ENCODE peak calls at places on chromosome 19, in eight cellular contexts. H, P, R, G, A, S, K and T are unnamed samples.

GRCh38 chr19:58052256-58052655 is 6.8 kb upstream of the ZNF135 start:
- DNase-seq in H (no peak), P (no peak), R (no peak), G (no peak), A (no peak), S (no peak), K (no peak), T (no peak)

GRCh38 chr19:19568802-19569756 is 31.0 kb downstream of the CILP2 start:
- DNase-seq in H (no peak), P (no peak), R (peak), G (no peak), A (no peak), S (peak), K (no peak), T (no peak)

GRCh38 chr19:39207293-39207836 is 3.3 kb upstream of the SYCN start:
- DNase-seq in H (no peak), P (no peak), R (no peak), G (no peak), A (no peak), S (no peak), K (no peak), T (no peak)

GRCh38 chr19:10981496-10981895 is 20.7 kb downstream of the SMARCA4 start:
- DNase-seq in H (no peak), P (no peak), R (peak), G (no peak), A (no peak), S (peak), K (no peak), T (no peak)

GRCh38 chr19:35357867-35358573 is at the start of gene FFAR3:
- DNase-seq in H (no peak), P (no peak), R (peak), G (no peak), A (no peak), S (no peak), K (no peak), T (no peak)

GRCh38 chr19:14770944-14771839 is 7.2 kb downstream of the ADGRE2 start:
- DNase-seq in H (no peak), P (no peak), R (no peak), G (no peak), A (no peak), S (no peak), K (no peak), T (no peak)

GRCh38 chr19:22603518-22604440 is 30.3 kb upstream of the ZNF492 start:
- DNase-seq in H (no peak), P (no peak), R (no peak), G (no peak), A (no peak), S (no peak), K (no peak), T (no peak)

GRCh38 chr19:14505488-14506239 is 9.7 kb upstream of the GIPC1 start:
- DNase-seq in H (peak), P (no peak), R (peak), G (no peak), A (peak), S (peak), K (peak), T (peak)

GRCh38 chr19:13995017-13995728 is 10.9 kb downstream of the RFX1 start:
- DNase-seq in H (no peak), P (peak), R (no peak), G (no peak), A (no peak), S (no peak), K (no peak), T (no peak)

GRCh38 chr19:3458595-3459284 is 21.6 kb downstream of the SMIM24 start:
- DNase-seq in H (no peak), P (no peak), R (peak), G (no peak), A (no peak), S (peak), K (no peak), T (no peak)

GRCh38 chr19:38441660-38442348 is 8.3 kb downstream of the RYR1 start:
- DNase-seq in H (no peak), P (no peak), R (no peak), G (no peak), A (no peak), S (no peak), K (peak), T (no peak)

GRCh38 chr19:7869453-7869909 is 4.7 kb downstream of the PRR36 start:
- DNase-seq in H (no peak), P (no peak), R (peak), G (no peak), A (peak), S (no peak), K (peak), T (peak)

GRCh38 chr19:15372891-15373301 is 6.7 kb downstream of the AKAP8 start:
- DNase-seq in H (no peak), P (no peak), R (no peak), G (no peak), A (no peak), S (no peak), K (no peak), T (no peak)

GRCh38 chr19:46542428-46543230 is 47.0 kb upstream of the PNMA8B start:
- DNase-seq in H (peak), P (peak), R (peak), G (peak), A (peak), S (peak), K (peak), T (peak)

GRCh38 chr19:4316940-4317339 is 12.5 kb downstream of the FSD1 start:
- DNase-seq in H (no peak), P (no peak), R (peak), G (no peak), A (no peak), S (no peak), K (no peak), T (no peak)

GRCh38 chr19:39483141-39483540 is 2.5 kb downstream of the TIMM50 start:
- DNase-seq in H (no peak), P (no peak), R (no peak), G (no peak), A (no peak), S (no peak), K (no peak), T (no peak)

GRCh38 chr19:35017507-35017906 is 12.8 kb upstream of the SCN1B start:
- DNase-seq in H (no peak), P (no peak), R (no peak), G (no peak), A (no peak), S (no peak), K (no peak), T (no peak)

GRCh38 chr19:55289117-55289796 is 5.5 kb downstream of the BRSK1 start:
- DNase-seq in H (no peak), P (no peak), R (no peak), G (no peak), A (no peak), S (no peak), K (no peak), T (no peak)

GRCh38 chr19:15374796-15375440 is 4.7 kb downstream of the AKAP8 start:
- DNase-seq in H (no peak), P (no peak), R (no peak), G (no peak), A (no peak), S (no peak), K (no peak), T (peak)

GRCh38 chr19:39411006-39411831 is 1.2 kb upstream of the PLEKHG2 start:
- DNase-seq in H (no peak), P (no peak), R (peak), G (no peak), A (no peak), S (peak), K (peak), T (no peak)

GRCh38 chr19:51327066-51327985 is 14.6 kb downstream of the VSIG10L start:
- DNase-seq in H (no peak), P (no peak), R (peak), G (no peak), A (peak), S (no peak), K (no peak), T (peak)

GRCh38 chr19:8468761-8469458 is 24.1 kb downstream of the HNRNPM start:
- DNase-seq in H (no peak), P (no peak), R (peak), G (no peak), A (no peak), S (peak), K (no peak), T (no peak)

GRCh38 chr19:48344892-48345291 is 18.8 kb downstream of the TMEM143 start:
- DNase-seq in H (no peak), P (no peak), R (no peak), G (no peak), A (no peak), S (no peak), K (peak), T (no peak)

GRCh38 chr19:40464059-40465024 is 1.2 kb downstream of the BLVRB start:
- DNase-seq in H (peak), P (peak), R (peak), G (peak), A (peak), S (peak), K (peak), T (peak)

GRCh38 chr19:49645995-49646394 is 4.0 kb downstream of the SCAF1 start:
- DNase-seq in H (no peak), P (no peak), R (no peak), G (no peak), A (no peak), S (no peak), K (no peak), T (no peak)

GRCh38 chr19:40743926-40744325 is 6.4 kb downstream of the ACTMAP start:
- DNase-seq in H (no peak), P (no peak), R (no peak), G (no peak), A (no peak), S (no peak), K (no peak), T (no peak)

GRCh38 chr19:13748169-13748884 is 16.0 kb upstream of the MRI1 start:
- DNase-seq in H (no peak), P (peak), R (peak), G (no peak), A (no peak), S (peak), K (peak), T (peak)

GRCh38 chr19:48645652-48646191 is at the start of gene CA11:
- DNase-seq in H (no peak), P (no peak), R (no peak), G (no peak), A (no peak), S (no peak), K (peak), T (no peak)

GRCh38 chr19:19342086-19343015 is 21.7 kb downstream of the MAU2 start:
- DNase-seq in H (peak), P (peak), R (peak), G (peak), A (no peak), S (peak), K (peak), T (peak)

GRCh38 chr19:55081773-55082022 is 6.0 kb downstream of the EPS8L1 start:
- DNase-seq in H (no peak), P (no peak), R (no peak), G (no peak), A (no peak), S (no peak), K (no peak), T (no peak)

GRCh38 chr19:6433165-6433564 is 398 bp downstream of the SLC25A41 start:
- DNase-seq in H (no peak), P (no peak), R (no peak), G (no peak), A (no peak), S (no peak), K (no peak), T (no peak)

GRCh38 chr19:38204096-38204495 is 19.9 kb downstream of the DPF1 start:
- DNase-seq in H (peak), P (no peak), R (no peak), G (peak), A (no peak), S (no peak), K (peak), T (no peak)

GRCh38 chr19:47097396-47098217 is 16.0 kb downstream of the ZC3H4 start:
- DNase-seq in H (no peak), P (peak), R (no peak), G (no peak), A (no peak), S (no peak), K (no peak), T (no peak)

GRCh38 chr19:33298146-33298911 is 4.0 kb downstream of the CEBPA start:
- DNase-seq in H (no peak), P (no peak), R (no peak), G (no peak), A (no peak), S (no peak), K (peak), T (no peak)